ENCODE peak calls at places on chromosomes 13 and 19, in five cellular contexts. V is neuronal stem cell, X is H9, E is mesenchymal stem cell, S is H1. H is an unnamed sample.
A peak's percentile ranks its signal among the peaks of the same experiment; 100 is the strongest.

GRCh38 chr19:17243854-17244617 is 1.7 kb downstream of the NR2F6 start:
- DNase-seq in V (no peak), S (no peak), X (peak; percentile 59), E (peak; percentile 54), H (peak; percentile 48)

GRCh38 chr19:55244004-55244680 is 14.7 kb downstream of the PPP6R1 start:
- DNase-seq in S (no peak), V (no peak), E (no peak), X (no peak), H (no peak)

GRCh38 chr13:23715762-23716235 is 145.6 kb downstream of the TNFRSF19 start:
- DNase-seq in S (no peak), V (no peak), E (peak; percentile 18), X (peak; percentile 75), H (peak; percentile 23)

GRCh38 chr19:2391118-2391725 is 31.2 kb downstream of the TMPRSS9 start:
- DNase-seq in X (no peak), E (peak; percentile 83), V (peak; percentile 54), S (no peak), H (peak; percentile 88)

GRCh38 chr13:97834255-97834654 is 119.2 kb upstream of the IPO5 start:
- DNase-seq in V (no peak), X (no peak), S (no peak), E (no peak), H (no peak)

GRCh38 chr13:90049989-90050671 is 1297.4 kb upstream of the MIR17HG start:
- DNase-seq in X (no peak), S (no peak), V (no peak), E (no peak), H (no peak)

GRCh38 chr13:22717036-22717435 is 463.7 kb upstream of the SGCG start:
- DNase-seq in E (no peak), V (no peak), S (no peak), X (no peak), H (no peak)

GRCh38 chr19:13018037-13018914 is 23.0 kb downstream of the NFIX start:
- DNase-seq in E (no peak), S (no peak), X (peak; percentile 55), V (no peak), H (no peak)

GRCh38 chr19:16051254-16052025 is 24.9 kb upstream of the TPM4 start:
- DNase-seq in E (no peak), S (no peak), V (no peak), X (peak; percentile 50), H (no peak)

GRCh38 chr19:14073232-14073924 is 792 bp downstream of the MISP3 start:
- DNase-seq in X (peak; percentile 73), V (peak; percentile 75), S (no peak), E (peak; percentile 75), H (peak; percentile 41)

GRCh38 chr19:54478677-54479266 is 5.7 kb upstream of the CDC42EP5 start:
- DNase-seq in X (peak; percentile 80), V (peak; percentile 83), E (peak; percentile 73), S (no peak), H (no peak)

GRCh38 chr19:18653853-18654252 is 17.0 kb downstream of the KLHL26 start:
- DNase-seq in V (no peak), X (no peak), S (no peak), E (no peak), H (no peak)

GRCh38 chr19:9342610-9343304 is 18.8 kb downstream of the ZNF559 start:
- DNase-seq in X (no peak), S (no peak), E (no peak), V (no peak), H (no peak)

GRCh38 chr13:99812611-99813010 is 159.0 kb downstream of the ZIC5 start:
- DNase-seq in S (no peak), X (no peak), V (no peak), E (peak; percentile 9), H (no peak)

GRCh38 chr19:10271543-10272086 is 695 bp downstream of the ICAM1 start:
- DNase-seq in X (no peak), E (peak; percentile 85), V (no peak), S (no peak), H (peak; percentile 33)

GRCh38 chr13:30872685-30873443 is 33.2 kb upstream of the MEDAG start:
- DNase-seq in S (no peak), X (peak; percentile 81), V (peak; percentile 77), E (peak; percentile 94), H (peak; percentile 52)

GRCh38 chr19:18832331-18833140 is 777 bp downstream of the UPF1 start:
- DNase-seq in E (peak; percentile 51), X (peak; percentile 57), S (no peak), V (peak; percentile 30), H (peak; percentile 14)

GRCh38 chr13:106152047-106152446 is 383.4 kb downstream of the EFNB2 start:
- DNase-seq in X (no peak), V (no peak), E (no peak), S (no peak), H (no peak)

GRCh38 chr19:17920527-17920926 is 12.3 kb upstream of the CCDC124 start:
- DNase-seq in E (no peak), S (no peak), X (no peak), V (no peak), H (peak; percentile 77)

GRCh38 chr19:13623686-13624405 is 117.6 kb upstream of the CACNA1A start:
- DNase-seq in X (no peak), S (no peak), E (no peak), V (no peak), H (no peak)

GRCh38 chr19:679418-680286 is 3.5 kb downstream of the FSTL3 start:
- DNase-seq in E (peak; percentile 90), S (no peak), V (no peak), X (peak; percentile 64), H (peak; percentile 68)

GRCh38 chr13:33471182-33471581 is 185.6 kb upstream of the STARD13 start:
- DNase-seq in E (peak; percentile 8), X (no peak), S (no peak), V (no peak), H (no peak)

GRCh38 chr19:953501-954271 is 27.9 kb downstream of the ARID3A start:
- DNase-seq in V (no peak), E (no peak), S (no peak), X (peak; percentile 49), H (no peak)

GRCh38 chr19:18859676-18860301 is 28.0 kb downstream of the UPF1 start:
- DNase-seq in V (no peak), X (no peak), E (no peak), S (no peak), H (no peak)

GRCh38 chr13:45073809-45074208 is 46.5 kb upstream of the GTF2F2 start:
- DNase-seq in S (no peak), X (peak; percentile 63), E (no peak), V (no peak), H (no peak)

GRCh38 chr19:48415395-48415794 is 21.9 kb downstream of the GRIN2D start:
- DNase-seq in S (peak; percentile 91), X (peak; percentile 94), E (peak; percentile 54), V (no peak), H (peak; percentile 70)

DNA sequence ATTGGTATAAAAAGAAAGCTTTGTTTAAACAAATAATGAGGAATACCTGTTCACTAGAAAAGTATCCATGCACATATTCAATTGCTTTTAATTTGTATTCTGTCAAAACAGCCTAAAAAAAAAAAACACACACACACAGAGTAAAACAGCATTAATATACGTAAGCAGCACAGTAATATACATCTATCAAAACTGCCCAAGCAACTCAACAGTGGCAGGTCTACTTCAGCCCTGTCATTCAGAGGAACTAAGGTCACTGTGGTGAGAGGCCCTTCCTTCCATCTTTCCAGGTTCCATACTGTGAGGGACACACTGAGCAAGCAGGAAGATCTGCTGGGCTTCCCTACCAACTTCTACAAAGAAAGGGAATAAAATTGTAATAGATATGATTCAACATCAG is 3.8 kb downstream of the PROSER1 start:
- DNase-seq in E (no peak), S (no peak), X (no peak), V (no peak), H (no peak)
- H2BK12ac ChIP-seq in E (no peak overlapping the region), S (no peak overlapping the region), X (no peak overlapping the region), V (no peak overlapping the region), H (no peak overlapping the region)

DNA sequence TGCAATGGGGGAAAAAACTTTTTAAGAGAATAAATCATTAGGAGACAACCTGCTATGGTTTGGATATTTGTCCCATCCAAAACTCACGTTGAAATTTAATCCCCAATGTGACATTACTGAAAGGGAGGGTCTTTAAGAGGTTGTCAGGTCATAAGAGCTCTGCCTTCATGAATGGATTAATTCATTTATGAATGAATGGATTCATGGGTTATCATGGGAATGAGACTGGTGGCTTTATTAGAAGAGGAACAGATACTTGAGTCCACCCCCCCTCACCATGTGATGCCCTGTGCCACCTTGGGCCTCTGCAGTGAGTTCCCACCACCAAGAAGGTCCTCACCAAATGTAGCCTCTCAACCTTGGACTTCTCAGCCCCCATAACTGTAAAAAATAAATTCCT is 37.0 kb upstream of the DCT start:
- DNase-seq in X (no peak), S (no peak), E (no peak), V (no peak), H (no peak)
- H2BK12ac ChIP-seq in X (no peak overlapping the region), S (no peak overlapping the region), E (no peak overlapping the region), V (no peak overlapping the region), H (no peak overlapping the region)

GRCh38 chr13:26029581-26030136 is 22.2 kb downstream of the SHISA2 start:
- DNase-seq in X (no peak), V (no peak), S (no peak), E (no peak), H (no peak)
- H2BK12ac ChIP-seq in X (no peak overlapping the region), V (no peak overlapping the region), S (no peak overlapping the region), E (no peak overlapping the region), H (no peak overlapping the region)

GRCh38 chr13:92379371-92379770 is 847.2 kb upstream of the GPC6 start:
- DNase-seq in X (no peak), S (no peak), V (no peak), E (no peak), H (no peak)

DNA sequence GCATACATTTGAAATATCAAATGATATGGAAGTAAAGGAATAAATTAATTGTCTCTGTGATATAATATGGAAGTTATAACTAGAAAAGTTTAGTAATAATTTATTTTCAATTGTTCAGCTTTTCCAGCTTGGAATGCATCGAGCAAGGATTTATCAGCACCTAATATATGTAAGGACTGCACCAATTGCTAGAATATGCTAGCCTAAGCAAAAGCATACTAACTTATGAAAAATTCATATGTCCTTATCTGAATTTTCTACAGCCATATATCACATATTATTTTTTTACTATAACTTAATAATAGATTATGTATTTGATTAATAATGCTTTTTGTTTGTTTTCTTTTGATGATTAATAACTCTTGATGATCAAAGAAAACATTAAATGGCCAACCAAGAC is 849.2 kb upstream of the GPC6 start:
- DNase-seq in X (no peak), V (no peak), S (no peak), E (no peak), H (no peak)
- H2BK12ac ChIP-seq in X (no peak overlapping the region), V (no peak overlapping the region), S (no peak overlapping the region), E (no peak overlapping the region), H (no peak overlapping the region)

GRCh38 chr13:47962237-47962636 is 38.8 kb downstream of the SUCLA2 start:
- DNase-seq in S (no peak), X (no peak), E (no peak), V (no peak), H (no peak)

GRCh38 chr13:47959468-47960088 is 41.5 kb downstream of the SUCLA2 start:
- DNase-seq in V (no peak), E (no peak), X (no peak), S (no peak), H (no peak)

DNA sequence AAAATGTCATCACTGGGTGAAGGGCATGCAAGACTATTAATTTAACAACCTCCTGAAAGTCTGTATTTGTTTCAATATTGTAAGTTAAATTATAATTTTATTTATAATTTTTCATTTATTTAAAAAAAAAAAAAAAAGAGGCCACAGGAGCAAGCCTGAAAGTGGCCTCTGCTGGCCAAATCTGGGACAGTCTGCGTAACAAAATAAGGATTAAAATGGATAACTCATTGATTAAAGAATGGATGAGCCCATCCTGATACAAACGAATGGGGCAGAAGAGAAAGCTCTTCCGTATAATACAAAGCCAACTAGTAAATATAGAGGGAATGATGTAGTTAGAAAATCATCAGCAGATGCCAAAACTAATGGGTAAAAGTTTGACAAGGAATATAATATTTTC is 36.2 kb downstream of the SUCLA2 start:
- DNase-seq in X (no peak), E (no peak), S (no peak), V (no peak), H (no peak)
- H2BK12ac ChIP-seq in X (no peak overlapping the region), E (no peak overlapping the region), S (no peak overlapping the region), V (no peak overlapping the region), H (no peak overlapping the region)

H was measured in trophoblast cell.